ENCODE peak calls at places on chromosomes 5 and 9, in four cellular contexts. One of them, this sample, is unnamed.
A peak's percentile ranks its signal among the peaks of the same experiment; 100 is the strongest.

GRCh38 chr9:83469722-83470121 is 68.5 kb downstream of the FRMD3 start:
- DNase-seq in stimulated activated CD4-positive, alpha-beta T cell treated with anti-CD3 and anti-CD28 coated beads, Interleukin-12 subunit alpha, Interleukin-12 subunit beta, amount 100 ng/mL, for 4 hours: no peak
- DNase-seq in dermis blood vessel endothelial cell: no peak
- DNase-seq in activated CD8-positive, alpha-beta memory T cell treated with anti-CD3 and anti-CD28 coated beads, Interleukin-2, amount 50 U/mL, for 48 hours: no peak
- DNase-seq in this sample: no peak

GRCh38 chr5:10701567-10702039 is 59.4 kb downstream of the DAP start:
- DNase-seq in stimulated activated CD4-positive, alpha-beta T cell treated with anti-CD3 and anti-CD28 coated beads, Interleukin-12 subunit alpha, Interleukin-12 subunit beta, amount 100 ng/mL, for 4 hours: peak; percentile 16
- DNase-seq in dermis blood vessel endothelial cell: peak; percentile 76
- DNase-seq in activated CD8-positive, alpha-beta memory T cell treated with anti-CD3 and anti-CD28 coated beads, Interleukin-2, amount 50 U/mL, for 48 hours: no peak
- DNase-seq in this sample: no peak

GRCh38 chr9:134863306-134863902 is 17.2 kb upstream of the FCN2 start:
- DNase-seq in activated CD8-positive, alpha-beta memory T cell treated with anti-CD3 and anti-CD28 coated beads, Interleukin-2, amount 50 U/mL, for 48 hours: no peak
- DNase-seq in dermis blood vessel endothelial cell: no peak
- DNase-seq in stimulated activated CD4-positive, alpha-beta T cell treated with anti-CD3 and anti-CD28 coated beads, Interleukin-12 subunit alpha, Interleukin-12 subunit beta, amount 100 ng/mL, for 4 hours: no peak
- DNase-seq in this sample: no peak

GRCh38 chr5:59187772-59188347 is 605.0 kb downstream of the RAB3C start:
- DNase-seq in activated CD8-positive, alpha-beta memory T cell treated with anti-CD3 and anti-CD28 coated beads, Interleukin-2, amount 50 U/mL, for 48 hours: no peak
- DNase-seq in stimulated activated CD4-positive, alpha-beta T cell treated with anti-CD3 and anti-CD28 coated beads, Interleukin-12 subunit alpha, Interleukin-12 subunit beta, amount 100 ng/mL, for 4 hours: no peak
- DNase-seq in dermis blood vessel endothelial cell: no peak
- DNase-seq in this sample: no peak

GRCh38 chr5:168694289-168694688 is 115.1 kb upstream of the PANK3 start:
- DNase-seq in stimulated activated CD4-positive, alpha-beta T cell treated with anti-CD3 and anti-CD28 coated beads, Interleukin-12 subunit alpha, Interleukin-12 subunit beta, amount 100 ng/mL, for 4 hours: no peak
- DNase-seq in dermis blood vessel endothelial cell: no peak
- DNase-seq in activated CD8-positive, alpha-beta memory T cell treated with anti-CD3 and anti-CD28 coated beads, Interleukin-2, amount 50 U/mL, for 48 hours: no peak
- DNase-seq in this sample: no peak

GRCh38 chr5:123150089-123150488 is 61.0 kb downstream of the PRDM6 start:
- DNase-seq in dermis blood vessel endothelial cell: no peak
- DNase-seq in stimulated activated CD4-positive, alpha-beta T cell treated with anti-CD3 and anti-CD28 coated beads, Interleukin-12 subunit alpha, Interleukin-12 subunit beta, amount 100 ng/mL, for 4 hours: no peak
- DNase-seq in activated CD8-positive, alpha-beta memory T cell treated with anti-CD3 and anti-CD28 coated beads, Interleukin-2, amount 50 U/mL, for 48 hours: no peak
- DNase-seq in this sample: no peak

GRCh38 chr9:26181836-26182235 is 503.6 kb upstream of the TUSC1 start:
- DNase-seq in activated CD8-positive, alpha-beta memory T cell treated with anti-CD3 and anti-CD28 coated beads, Interleukin-2, amount 50 U/mL, for 48 hours: no peak
- DNase-seq in dermis blood vessel endothelial cell: no peak
- DNase-seq in stimulated activated CD4-positive, alpha-beta T cell treated with anti-CD3 and anti-CD28 coated beads, Interleukin-12 subunit alpha, Interleukin-12 subunit beta, amount 100 ng/mL, for 4 hours: no peak
- DNase-seq in this sample: no peak

GRCh38 chr5:38234737-38235136 is 23.6 kb upstream of the EGFLAM start:
- DNase-seq in dermis blood vessel endothelial cell: no peak
- DNase-seq in activated CD8-positive, alpha-beta memory T cell treated with anti-CD3 and anti-CD28 coated beads, Interleukin-2, amount 50 U/mL, for 48 hours: no peak
- DNase-seq in stimulated activated CD4-positive, alpha-beta T cell treated with anti-CD3 and anti-CD28 coated beads, Interleukin-12 subunit alpha, Interleukin-12 subunit beta, amount 100 ng/mL, for 4 hours: no peak
- DNase-seq in this sample: no peak

GRCh38 chr5:57549546-57549945 is 66.9 kb upstream of the ACTBL2 start:
- DNase-seq in activated CD8-positive, alpha-beta memory T cell treated with anti-CD3 and anti-CD28 coated beads, Interleukin-2, amount 50 U/mL, for 48 hours: no peak
- DNase-seq in stimulated activated CD4-positive, alpha-beta T cell treated with anti-CD3 and anti-CD28 coated beads, Interleukin-12 subunit alpha, Interleukin-12 subunit beta, amount 100 ng/mL, for 4 hours: no peak
- DNase-seq in dermis blood vessel endothelial cell: no peak
- DNase-seq in this sample: no peak

GRCh38 chr9:109940536-109940935 is 160.5 kb downstream of the PALM2AKAP2 start:
- DNase-seq in stimulated activated CD4-positive, alpha-beta T cell treated with anti-CD3 and anti-CD28 coated beads, Interleukin-12 subunit alpha, Interleukin-12 subunit beta, amount 100 ng/mL, for 4 hours: no peak
- DNase-seq in dermis blood vessel endothelial cell: no peak
- DNase-seq in activated CD8-positive, alpha-beta memory T cell treated with anti-CD3 and anti-CD28 coated beads, Interleukin-2, amount 50 U/mL, for 48 hours: no peak
- DNase-seq in this sample: no peak

GRCh38 chr5:89282832-89283510 is 400.0 kb upstream of the MEF2C start:
- DNase-seq in stimulated activated CD4-positive, alpha-beta T cell treated with anti-CD3 and anti-CD28 coated beads, Interleukin-12 subunit alpha, Interleukin-12 subunit beta, amount 100 ng/mL, for 4 hours: no peak
- DNase-seq in dermis blood vessel endothelial cell: no peak
- DNase-seq in activated CD8-positive, alpha-beta memory T cell treated with anti-CD3 and anti-CD28 coated beads, Interleukin-2, amount 50 U/mL, for 48 hours: no peak
- DNase-seq in this sample: no peak

GRCh38 chr5:71811779-71812178 is 92.7 kb downstream of the CARTPT start:
- DNase-seq in activated CD8-positive, alpha-beta memory T cell treated with anti-CD3 and anti-CD28 coated beads, Interleukin-2, amount 50 U/mL, for 48 hours: no peak
- DNase-seq in stimulated activated CD4-positive, alpha-beta T cell treated with anti-CD3 and anti-CD28 coated beads, Interleukin-12 subunit alpha, Interleukin-12 subunit beta, amount 100 ng/mL, for 4 hours: no peak
- DNase-seq in dermis blood vessel endothelial cell: no peak
- DNase-seq in this sample: no peak

GRCh38 chr5:45795458-45795857 is 99.3 kb upstream of the HCN1 start:
- DNase-seq in dermis blood vessel endothelial cell: no peak
- DNase-seq in stimulated activated CD4-positive, alpha-beta T cell treated with anti-CD3 and anti-CD28 coated beads, Interleukin-12 subunit alpha, Interleukin-12 subunit beta, amount 100 ng/mL, for 4 hours: no peak
- DNase-seq in activated CD8-positive, alpha-beta memory T cell treated with anti-CD3 and anti-CD28 coated beads, Interleukin-2, amount 50 U/mL, for 48 hours: no peak
- DNase-seq in this sample: no peak

GRCh38 chr9:136543830-136544548 is 1.9 kb downstream of the NOTCH1 start:
- DNase-seq in dermis blood vessel endothelial cell: peak; percentile 67
- DNase-seq in stimulated activated CD4-positive, alpha-beta T cell treated with anti-CD3 and anti-CD28 coated beads, Interleukin-12 subunit alpha, Interleukin-12 subunit beta, amount 100 ng/mL, for 4 hours: no peak
- DNase-seq in activated CD8-positive, alpha-beta memory T cell treated with anti-CD3 and anti-CD28 coated beads, Interleukin-2, amount 50 U/mL, for 48 hours: no peak
- DNase-seq in this sample: no peak

GRCh38 chr9:18384066-18384465 is 89.9 kb upstream of the ADAMTSL1 start:
- DNase-seq in activated CD8-positive, alpha-beta memory T cell treated with anti-CD3 and anti-CD28 coated beads, Interleukin-2, amount 50 U/mL, for 48 hours: no peak
- DNase-seq in stimulated activated CD4-positive, alpha-beta T cell treated with anti-CD3 and anti-CD28 coated beads, Interleukin-12 subunit alpha, Interleukin-12 subunit beta, amount 100 ng/mL, for 4 hours: no peak
- DNase-seq in dermis blood vessel endothelial cell: peak; percentile 69
- DNase-seq in this sample: no peak

GRCh38 chr5:153489611-153490010 is 859 bp upstream of the GRIA1 start:
- DNase-seq in dermis blood vessel endothelial cell: no peak
- DNase-seq in stimulated activated CD4-positive, alpha-beta T cell treated with anti-CD3 and anti-CD28 coated beads, Interleukin-12 subunit alpha, Interleukin-12 subunit beta, amount 100 ng/mL, for 4 hours: no peak
- DNase-seq in activated CD8-positive, alpha-beta memory T cell treated with anti-CD3 and anti-CD28 coated beads, Interleukin-2, amount 50 U/mL, for 48 hours: no peak
- DNase-seq in this sample: no peak

GRCh38 chr5:131270809-131271208 is 7.0 kb downstream of the CDC42SE2 start:
- DNase-seq in dermis blood vessel endothelial cell: no peak
- DNase-seq in stimulated activated CD4-positive, alpha-beta T cell treated with anti-CD3 and anti-CD28 coated beads, Interleukin-12 subunit alpha, Interleukin-12 subunit beta, amount 100 ng/mL, for 4 hours: no peak
- DNase-seq in activated CD8-positive, alpha-beta memory T cell treated with anti-CD3 and anti-CD28 coated beads, Interleukin-2, amount 50 U/mL, for 48 hours: no peak
- DNase-seq in this sample: peak; percentile 24

GRCh38 chr5:430214-430925 is 12.6 kb upstream of the EXOC3 start:
- DNase-seq in dermis blood vessel endothelial cell: no peak
- DNase-seq in stimulated activated CD4-positive, alpha-beta T cell treated with anti-CD3 and anti-CD28 coated beads, Interleukin-12 subunit alpha, Interleukin-12 subunit beta, amount 100 ng/mL, for 4 hours: no peak
- DNase-seq in activated CD8-positive, alpha-beta memory T cell treated with anti-CD3 and anti-CD28 coated beads, Interleukin-2, amount 50 U/mL, for 48 hours: peak; percentile 39
- DNase-seq in this sample: peak; percentile 24

GRCh38 chr5:108670591-108671335 is 76.9 kb upstream of the FER start:
- DNase-seq in dermis blood vessel endothelial cell: no peak
- DNase-seq in activated CD8-positive, alpha-beta memory T cell treated with anti-CD3 and anti-CD28 coated beads, Interleukin-2, amount 50 U/mL, for 48 hours: no peak
- DNase-seq in stimulated activated CD4-positive, alpha-beta T cell treated with anti-CD3 and anti-CD28 coated beads, Interleukin-12 subunit alpha, Interleukin-12 subunit beta, amount 100 ng/mL, for 4 hours: no peak
- DNase-seq in this sample: no peak

GRCh38 chr5:174317261-174317894 is 271.9 kb downstream of the NSG2 start:
- DNase-seq in activated CD8-positive, alpha-beta memory T cell treated with anti-CD3 and anti-CD28 coated beads, Interleukin-2, amount 50 U/mL, for 48 hours: no peak
- DNase-seq in stimulated activated CD4-positive, alpha-beta T cell treated with anti-CD3 and anti-CD28 coated beads, Interleukin-12 subunit alpha, Interleukin-12 subunit beta, amount 100 ng/mL, for 4 hours: no peak
- DNase-seq in dermis blood vessel endothelial cell: peak; percentile 60
- DNase-seq in this sample: peak; percentile 56

This sample was measured in 8988T.